ENCODE peak calls at places on chromosome 15, in six cellular contexts. U is AG09319; I is B cell; E is GM06990; V is RWPE1; S is CD4-positive, alpha-beta T cell. N is an unnamed sample.

GRCh38 chr15:88403461-88403860 is 63.7 kb downstream of the MRPL46 start:
- DNase-seq in U (no peak), V (no peak), S (no peak), E (no peak), I (no peak), N (no peak)

GRCh38 chr15:56749982-56750381 is 16.7 kb upstream of the ZNF280D start:
- DNase-seq in U (no peak), V (no peak), S (no peak), E (no peak), I (no peak), N (no peak)

GRCh38 chr15:39502048-39502447 is 78.8 kb upstream of the THBS1 start:
- DNase-seq in E (no peak), U (no peak), V (no peak), I (no peak), S (no peak), N (no peak)

GRCh38 chr15:86553116-86553515 is 473.4 kb downstream of the AGBL1 start:
- DNase-seq in E (no peak), V (no peak), S (no peak), I (no peak), U (no peak), N (no peak)

GRCh38 chr15:75622505-75622904 is 3.0 kb downstream of the SNUPN start:
- DNase-seq in E (no peak), I (no peak), V (no peak), U (no peak), S (no peak), N (no peak)

GRCh38 chr15:40232625-40233070 is 6.2 kb upstream of the PAK6 start:
- DNase-seq in I (no peak), E (no peak), V (peak), S (no peak), U (no peak), N (no peak)

GRCh38 chr15:90650117-90650955 is 66.8 kb upstream of the BLM start:
- DNase-seq in E (no peak), S (no peak), U (no peak), I (no peak), V (no peak), N (no peak)

GRCh38 chr15:49742381-49742780 is 121.5 kb downstream of the DTWD1 start:
- DNase-seq in S (no peak), U (no peak), V (no peak), I (no peak), E (no peak), N (no peak)

DNA sequence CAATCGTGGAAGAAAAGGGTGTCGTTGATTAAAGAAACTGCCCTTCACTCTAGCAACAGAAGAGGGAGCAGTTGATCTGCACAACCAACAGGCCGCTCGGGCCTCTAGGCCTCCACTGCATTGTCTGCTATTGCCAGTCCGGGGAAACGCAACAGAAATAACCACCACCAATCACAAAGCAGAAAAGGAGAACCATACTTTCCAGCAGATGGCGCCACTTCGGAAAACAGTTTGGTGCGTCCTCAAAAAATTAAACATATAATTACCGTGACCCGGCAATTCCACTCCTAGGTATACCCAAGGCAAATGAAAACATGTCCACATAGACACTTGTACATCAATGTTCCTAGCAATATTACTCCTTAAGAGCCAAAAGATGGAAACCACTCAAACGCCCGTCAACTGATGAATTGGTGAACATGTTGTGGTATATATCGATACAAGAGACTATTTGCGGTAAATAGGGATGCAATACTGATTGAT is 154.1 kb downstream of the TJP1 start:
- DNase-seq in U (peak), V (peak), S (no peak), I (no peak), E (no peak), N (no peak)
- TF ChIP-seq CTCF in U (peak), V (peak), S (no peak), I (peak), E (peak), N (peak)

DNA sequence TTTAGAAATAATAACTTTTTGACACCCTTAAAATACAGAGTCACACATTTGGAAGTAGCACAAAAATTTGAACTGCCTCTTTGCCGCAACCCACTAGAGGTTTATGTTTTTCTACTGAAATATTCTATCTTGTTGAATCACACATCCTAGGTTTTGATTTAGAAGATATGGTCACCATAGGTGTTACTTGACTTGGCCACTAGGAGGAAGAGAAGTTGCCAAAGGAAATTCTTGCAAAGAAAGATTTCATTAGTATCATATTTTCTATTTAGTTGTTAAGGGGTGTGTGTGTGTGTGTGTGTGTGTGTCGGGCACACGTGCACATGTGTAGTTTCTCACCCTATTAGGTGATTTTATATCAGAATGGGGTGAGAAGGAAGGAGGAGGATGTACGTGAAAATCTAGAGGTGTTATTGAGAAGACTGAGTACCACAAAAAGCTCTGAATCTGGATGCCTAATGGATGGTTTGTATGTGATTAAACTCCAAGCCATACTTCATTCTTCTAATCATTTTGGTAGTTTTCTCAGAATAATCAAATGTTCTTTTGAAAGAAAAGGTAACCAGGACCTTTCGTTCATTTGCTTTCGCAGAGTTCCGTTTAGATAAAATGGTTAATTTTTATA is 31.5 kb downstream of the ZFAND6 start:
- DNase-seq in I (no peak), V (no peak), E (no peak), S (no peak), U (no peak), N (no peak)
- TF ChIP-seq CTCF in I (peak), V (peak), E (peak), S (peak), U (peak), N (peak)

GRCh38 chr15:67384761-67385160 is 130.2 kb downstream of the IQCH start:
- DNase-seq in E (no peak), I (no peak), S (no peak), U (no peak), V (no peak), N (no peak)

GRCh38 chr15:67385971-67386370 is 131.4 kb downstream of the IQCH start:
- DNase-seq in I (no peak), U (no peak), V (no peak), E (no peak), S (no peak), N (no peak)

GRCh38 chr15:67382723-67383122 is 128.1 kb downstream of the IQCH start:
- DNase-seq in U (no peak), V (no peak), I (no peak), S (no peak), E (no peak), N (no peak)

GRCh38 chr15:67381416-67382045 is 126.9 kb downstream of the IQCH start:
- DNase-seq in E (no peak), I (no peak), V (no peak), S (no peak), U (no peak), N (no peak)

GRCh38 chr15:67383903-67384302 is 129.3 kb downstream of the IQCH start:
- DNase-seq in I (no peak), U (no peak), V (no peak), S (no peak), E (no peak), N (no peak)
- TF ChIP-seq CTCF in I (no peak), U (peak), V (peak), S (no peak), E (no peak), N (no peak)

GRCh38 chr15:41972341-41973237 is at the start of gene EHD4:
- DNase-seq in U (peak), S (peak), V (peak), E (peak), I (peak), N (peak)
- TF ChIP-seq CTCF in U (peak), S (no peak), V (peak), E (peak), I (no peak), N (peak)

DNA sequence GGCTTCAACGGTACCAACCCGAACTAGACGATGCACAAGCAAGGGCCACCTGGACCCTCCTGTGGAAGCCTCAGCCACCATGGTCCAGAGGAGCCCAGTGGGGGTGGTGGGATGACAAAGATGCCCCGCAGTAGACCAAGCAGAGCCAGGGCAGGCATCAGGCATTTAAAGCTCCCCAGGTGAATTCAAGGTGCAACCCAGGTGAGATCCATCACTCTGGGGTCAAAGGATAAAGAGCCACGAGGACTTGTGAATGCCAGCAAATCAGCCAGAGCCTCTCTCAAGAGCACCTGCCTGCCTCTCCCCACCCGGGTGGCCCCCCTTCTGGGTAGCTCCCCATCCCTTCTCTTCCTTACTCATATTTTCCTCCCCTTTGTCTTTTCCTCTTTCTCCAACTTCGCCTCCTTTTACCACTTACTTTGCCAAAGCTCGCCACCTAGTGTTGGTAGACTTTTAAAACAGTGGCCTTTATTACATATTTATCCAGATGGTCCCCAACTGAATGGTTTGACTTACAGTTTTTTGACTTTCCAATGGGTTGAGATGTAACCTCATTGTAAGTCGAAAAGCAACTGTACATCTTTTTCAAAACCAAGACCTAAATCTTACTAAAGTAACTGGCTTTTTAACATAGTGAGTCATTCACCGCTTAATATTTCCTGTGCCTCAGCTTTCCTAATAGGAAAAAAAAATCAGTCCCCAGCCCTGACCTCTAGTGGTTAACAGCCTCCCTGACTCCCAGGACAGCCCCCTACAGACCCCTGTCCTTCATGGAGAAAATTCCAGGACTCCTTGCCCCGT is 18.8 kb downstream of the PLA2G4F start:
- DNase-seq in V (peak), I (no peak), E (no peak), S (no peak), U (no peak), N (no peak)
- TF ChIP-seq CTCF in V (peak), I (peak), E (peak), S (peak), U (peak), N (peak)

GRCh38 chr15:80694624-80695098 is 449 bp upstream of the ABHD17C start:
- DNase-seq in S (no peak), U (no peak), E (no peak), V (peak), I (no peak), N (no peak)

GRCh38 chr15:80693682-80694623 is 1.2 kb upstream of the ABHD17C start:
- DNase-seq in U (no peak), V (no peak), I (no peak), S (no peak), E (no peak), N (no peak)

GRCh38 chr15:80695099-80695910 is at the start of gene ABHD17C:
- DNase-seq in I (peak), E (peak), V (peak), S (no peak), U (peak), N (no peak)

GRCh38 chr15:80697316-80697715 is 2.2 kb downstream of the ABHD17C start:
- DNase-seq in I (no peak), E (no peak), S (no peak), V (no peak), U (no peak), N (no peak)

DNA sequence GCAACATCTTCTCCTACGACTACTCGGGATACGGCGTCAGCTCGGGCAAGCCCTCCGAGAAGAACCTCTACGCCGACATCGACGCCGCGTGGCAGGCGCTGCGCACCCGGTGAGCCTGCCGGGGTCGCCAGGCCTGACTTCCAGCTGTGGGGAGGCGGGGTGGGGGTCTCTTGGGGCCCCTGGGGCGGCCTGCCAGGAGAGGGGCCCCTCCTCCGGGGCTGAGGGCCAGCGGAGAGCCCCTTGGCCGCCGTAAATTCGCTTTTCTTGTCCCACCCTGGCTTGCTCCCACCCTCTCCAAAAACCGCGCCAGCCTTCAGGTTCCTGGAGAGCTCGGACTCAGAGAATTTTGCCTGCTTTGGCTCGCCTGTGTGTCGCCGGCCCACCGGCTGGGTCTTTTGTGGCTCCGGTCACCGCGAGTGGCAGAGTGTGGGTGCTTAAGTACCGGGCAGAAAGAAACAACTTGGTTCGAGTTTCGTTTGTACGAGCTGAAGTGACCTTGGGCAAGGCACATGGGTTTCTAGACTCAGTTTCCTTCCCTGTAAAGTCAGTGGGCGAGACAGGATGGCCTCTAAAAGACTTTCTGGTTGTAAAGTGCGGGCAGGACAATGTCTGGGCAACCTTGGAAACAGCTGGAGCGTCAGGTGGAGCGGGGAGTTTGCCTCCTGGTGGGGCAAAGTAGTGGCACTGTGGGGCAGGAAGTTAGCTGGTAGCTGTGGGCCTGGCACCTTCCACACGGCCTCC is 971 bp downstream of the ABHD17C start:
- DNase-seq in V (peak), E (peak), U (no peak), S (no peak), I (peak), N (peak)
- TF ChIP-seq CTCF in V (no peak), E (peak), U (peak), S (no peak), I (no peak), N (peak)

GRCh38 chr15:25844981-25845680 is 18.0 kb downstream of the ATP10A start:
- DNase-seq in S (no peak), I (no peak), V (no peak), U (no peak), E (no peak), N (no peak)
- TF ChIP-seq CTCF in S (no peak), I (no peak), V (no peak), U (no peak), E (no peak), N (no peak)

GRCh38 chr15:69035205-69035917 is 20.9 kb downstream of the NOX5 start:
- DNase-seq in U (no peak), S (no peak), I (no peak), E (no peak), V (no peak), N (no peak)
- TF ChIP-seq CTCF in U (no peak), S (no peak), I (no peak), E (peak), V (no peak), N (no peak)

GRCh38 chr15:84817461-84818081 is 415 bp downstream of the ALPK3 start:
- DNase-seq in U (no peak), I (peak), S (no peak), E (no peak), V (no peak), N (no peak)
- TF ChIP-seq CTCF in U (no peak), I (no peak), S (no peak), E (no peak), V (no peak), N (peak)

N was measured in CD14-positive monocyte.